ENCODE peak calls at places on chromosomes 11 and 22, in five cellular contexts. M is A549, B is WTC11, L is HepG2, W is K562. D is an unnamed sample.

GRCh38 chr22:44586337-44586990 is 88.4 kb upstream of the RTL6 start:
- DNase-seq in M (no peak), B (no peak), L (no peak), W (no peak), D (no peak)

GRCh38 chr11:128482512-128483191 is 104.7 kb downstream of the ETS1 start:
- DNase-seq in L (no peak), B (no peak), W (no peak), M (no peak), D (no peak)

GRCh38 chr11:103257360-103257759 is 148.1 kb downstream of the DYNC2H1 start:
- DNase-seq in M (peak; percentile 6), L (peak; percentile 3), B (no peak), W (no peak), D (no peak)

GRCh38 chr22:32588063-32588462 is 113.5 kb downstream of the FBXO7 start:
- DNase-seq in L (no peak), B (no peak), W (no peak), M (no peak), D (no peak)

GRCh38 chr11:67521924-67522323 is 1.3 kb downstream of the CABP2 start:
- DNase-seq in L (no peak), B (no peak), M (no peak), W (no peak), D (no peak)

GRCh38 chr11:63510360-63511130 is 4.7 kb downstream of the LGALS12 start:
- DNase-seq in M (no peak), W (peak; percentile 7), L (no peak), B (no peak), D (no peak)

GRCh38 chr11:69667619-69668604 is 7.2 kb downstream of the LTO1 start:
- DNase-seq in L (peak; percentile 92), M (no peak), W (no peak), B (no peak), D (no peak)

GRCh38 chr11:96267490-96268010 is 75.4 kb downstream of the MAML2 start:
- DNase-seq in M (no peak), W (no peak), B (no peak), L (no peak), D (peak; percentile 95)

GRCh38 chr11:17648528-17648927 is 70.8 kb upstream of the MYOD1 start:
- DNase-seq in B (no peak), W (no peak), L (no peak), M (no peak), D (no peak)

GRCh38 chr22:27776410-27776958 is 25.1 kb downstream of the MN1 start:
- DNase-seq in W (no peak), L (no peak), B (no peak), M (no peak), D (no peak)

GRCh38 chr11:105641433-105641832 is 31.6 kb downstream of the GRIA4 start:
- DNase-seq in M (no peak), B (no peak), L (no peak), W (no peak), D (no peak)

GRCh38 chr22:47322854-47323253 is 560.4 kb downstream of the TBC1D22A start:
- DNase-seq in W (no peak), M (no peak), B (no peak), L (no peak), D (no peak)

GRCh38 chr11:88489030-88489429 is 151.5 kb upstream of the CTSC start:
- DNase-seq in M (no peak), W (no peak), L (no peak), B (no peak), D (no peak)

GRCh38 chr11:36532908-36533601 is 23.0 kb upstream of the TRAF6 start:
- DNase-seq in B (no peak), M (no peak), L (no peak), W (no peak), D (no peak)

GRCh38 chr11:124812876-124813275 is 12.7 kb upstream of the MSANTD2 start:
- DNase-seq in B (no peak), M (no peak), W (no peak), L (no peak), D (no peak)

GRCh38 chr22:25146311-25146710 is 53.3 kb upstream of the CRYBB3 start:
- DNase-seq in M (no peak), W (no peak), L (no peak), B (no peak), D (no peak)

GRCh38 chr22:30238661-30239420 is 7.7 kb downstream of the LIF start:
- DNase-seq in B (peak; percentile 50), W (peak; percentile 55), L (no peak), M (no peak), D (no peak)

GRCh38 chr22:30235687-30236170 is 10.8 kb downstream of the LIF start:
- DNase-seq in B (no peak), L (no peak), M (peak; percentile 74), W (no peak), D (no peak)

GRCh38 chr22:30239421-30240405 is 6.8 kb downstream of the LIF start:
- DNase-seq in W (no peak), L (no peak), M (no peak), B (no peak), D (no peak)

GRCh38 chr22:30236875-30237274 is 9.7 kb downstream of the LIF start:
- DNase-seq in B (no peak), M (no peak), W (no peak), L (no peak), D (no peak)

GRCh38 chr22:30238136-30238535 is 8.4 kb downstream of the LIF start:
- DNase-seq in B (no peak), M (no peak), L (no peak), W (no peak), D (no peak)
- TF ChIP-seq ESRRA in B (no peak), M (no peak), L (no peak), W (no peak), D (no peak)

GRCh38 chr11:3186166-3186953 is 21.2 kb upstream of the OSBPL5 start:
- DNase-seq in M (no peak), L (no peak), W (no peak), B (no peak), D (no peak)
- TF ChIP-seq ESRRA in M (no peak), L (no peak), W (no peak), B (no peak), D (no peak)

GRCh38 chr11:60970890-60971289 is 590 bp upstream of the CD6 start:
- DNase-seq in L (no peak), W (no peak), B (no peak), M (no peak), D (no peak)

GRCh38 chr11:60972182-60973030 is 926 bp downstream of the CD6 start:
- DNase-seq in L (no peak), B (no peak), M (no peak), W (no peak), D (no peak)

GRCh38 chr11:60971520-60971919 is at the start of gene CD6:
- DNase-seq in W (no peak), L (no peak), B (no peak), M (no peak), D (no peak)

GRCh38 chr11:60968223-60968622 is 3.3 kb upstream of the CD6 start:
- DNase-seq in B (no peak), W (no peak), L (no peak), M (no peak), D (no peak)

DNA sequence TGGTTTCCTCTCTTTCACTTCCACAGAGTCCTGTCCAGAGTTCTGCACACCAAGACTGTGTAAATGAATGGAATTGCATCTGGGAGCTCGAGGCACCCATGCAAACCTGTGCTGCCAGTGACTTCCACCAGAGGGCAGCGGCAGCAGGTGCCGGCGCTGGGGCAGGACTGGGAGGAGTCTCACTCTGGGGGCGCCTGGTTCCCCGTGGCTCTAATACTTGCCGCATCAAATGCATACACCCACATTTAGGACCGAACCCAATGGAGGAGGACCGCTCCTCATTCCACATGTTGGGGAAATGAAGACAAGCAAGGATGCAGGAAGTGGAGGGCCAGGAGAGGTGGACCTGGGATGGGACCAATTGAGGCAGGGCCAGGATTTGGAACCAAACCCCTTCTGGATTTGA is 1.1 kb upstream of the CD6 start:
- DNase-seq in L (peak; percentile 16), B (peak; percentile 78), M (peak; percentile 49), W (peak; percentile 70), D (no peak)
- TF ChIP-seq ESRRA in L (no peak), B (no peak), M (no peak), W (no peak), D (no peak)

GRCh38 chr22:48574776-48575566 is 1252.7 kb downstream of the BRD1 start:
- DNase-seq in M (peak; percentile 79), L (peak; percentile 58), B (peak; percentile 79), W (no peak), D (no peak)
- TF ChIP-seq ESRRA in M (no peak), L (no peak), B (no peak), W (no peak), D (no peak)

GRCh38 chr11:117438371-117439000 is 110.8 kb downstream of the CEP164 start:
- DNase-seq in W (no peak), M (no peak), L (no peak), B (no peak), D (no peak)
- TF ChIP-seq ESRRA in W (no peak), M (no peak), L (no peak), B (no peak), D (no peak)

DNA sequence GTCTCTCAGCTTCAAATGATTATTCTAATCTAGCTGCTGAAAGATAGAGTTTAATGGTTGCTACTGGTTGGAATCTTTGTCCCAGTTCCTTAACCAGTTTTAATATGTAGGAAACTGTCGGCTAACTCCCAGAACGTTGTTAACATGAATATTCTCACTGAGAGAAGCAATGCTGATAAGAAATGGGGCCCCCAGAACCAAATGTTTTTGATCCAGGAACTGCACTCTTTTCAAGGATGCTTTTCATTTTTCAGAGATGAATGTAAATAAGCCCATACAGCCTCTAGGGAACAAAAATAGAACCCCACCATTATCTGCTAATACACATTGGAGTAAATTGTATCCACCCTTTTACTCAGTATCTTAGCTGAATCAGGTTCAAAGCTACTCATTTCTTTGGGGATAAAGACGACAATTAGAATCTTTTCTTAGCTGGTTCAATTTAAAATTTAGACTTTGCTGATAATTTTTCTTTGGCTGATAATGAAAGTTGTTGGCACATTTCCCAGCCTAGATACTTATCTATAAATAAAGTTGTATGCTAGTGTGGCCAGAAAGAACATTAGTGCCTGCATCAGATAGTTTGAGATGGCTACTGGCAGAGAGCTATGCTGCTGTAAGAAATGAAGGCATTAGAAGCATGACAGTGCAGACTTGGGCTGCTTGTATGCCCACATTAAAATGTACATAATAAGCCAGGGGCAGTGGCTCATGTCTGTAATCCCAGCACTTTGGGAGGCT is 323.3 kb upstream of the PDGFD start:
- DNase-seq in M (no peak), W (no peak), B (no peak), L (no peak), D (no peak)
- TF ChIP-seq ESRRA in M (no peak), W (no peak), B (no peak), L (no peak), D (no peak)

GRCh38 chr22:36386351-36386899 is 1.3 kb downstream of the MYH9 start:
- DNase-seq in W (no peak), B (no peak), L (no peak), M (no peak), D (peak; percentile 63)
- TF ChIP-seq ESRRA in W (no peak), B (no peak), L (no peak), M (no peak), D (no peak)

GRCh38 chr11:74672956-74673895 is 58.0 kb downstream of the CHRDL2 start:
- DNase-seq in B (no peak), M (peak; percentile 86), W (peak; percentile 55), L (no peak), D (no peak)
- TF ChIP-seq ESRRA in B (no peak), M (peak; percentile 38), W (no peak), L (no peak), D (no peak)